ENCODE peak calls at places on chromosomes 16 and 17, in seven cellular contexts. P is left lung, C is heart right ventricle, B is neuronal stem cell, Y is IMR-90, G is Peyer's patch, J is vagina. V is an unnamed sample. For H3K4me1, the result is how much of the 10 kb centered on the place peaks cover.

GRCh38 chr16:24568392-24568791 is 29.0 kb downstream of the RBBP6 start:
- DNase-seq in B (no peak), P (no peak), C (no peak), Y (peak), J (no peak), G (no peak), V (no peak)

GRCh38 chr16:48525201-48526057 is 84.6 kb downstream of the N4BP1 start:
- DNase-seq in G (no peak), B (no peak), C (no peak), Y (no peak), J (no peak), P (peak), V (no peak)

GRCh38 chr17:58242171-58242784 is 3.9 kb downstream of the LPO start:
- DNase-seq in Y (no peak), J (no peak), G (no peak), P (no peak), C (no peak), B (no peak), V (no peak)

GRCh38 chr17:28363776-28364650 is 986 bp downstream of the SEBOX start:
- DNase-seq in J (no peak), Y (no peak), B (no peak), G (no peak), C (no peak), P (no peak), V (no peak)

GRCh38 chr16:8946544-8946943 is 17.2 kb downstream of the USP7 start:
- DNase-seq in Y (no peak), C (no peak), P (no peak), B (no peak), J (no peak), G (no peak), V (no peak)

GRCh38 chr16:4743217-4743897 is 9.0 kb downstream of the DNAAF8 start:
- DNase-seq in Y (no peak), G (no peak), B (no peak), J (no peak), P (no peak), C (no peak), V (no peak)

GRCh38 chr16:66928702-66929388 is 3.5 kb upstream of the RRAD start:
- DNase-seq in B (no peak), G (no peak), Y (peak), J (no peak), P (no peak), C (no peak), V (no peak)

GRCh38 chr16:69201291-69201690 is 14.3 kb downstream of the SNTB2 start:
- DNase-seq in P (no peak), J (no peak), G (no peak), B (no peak), C (no peak), Y (no peak), V (no peak)

GRCh38 chr16:26530584-26531289 is 536.0 kb upstream of the C16orf82 start:
- DNase-seq in C (no peak), Y (no peak), B (no peak), P (no peak), J (no peak), G (no peak), V (no peak)

GRCh38 chr17:6526362-6527152 is 29.8 kb downstream of the PITPNM3 start:
- DNase-seq in C (no peak), P (no peak), B (no peak), J (no peak), Y (peak), G (peak), V (no peak)

GRCh38 chr17:67477687-67478086 is 100.6 kb downstream of the PITPNC1 start:
- DNase-seq in B (no peak), Y (peak), J (no peak), G (peak), C (no peak), P (no peak), V (no peak)

GRCh38 chr16:20814761-20815160 is 8.4 kb downstream of the REXO5 start:
- DNase-seq in B (no peak), Y (peak), G (no peak), J (no peak), C (no peak), P (no peak), V (no peak)

GRCh38 chr16:81259916-81260315 is 21.4 kb downstream of the BCO1 start:
- DNase-seq in P (no peak), C (no peak), G (no peak), B (no peak), Y (no peak), J (no peak), V (no peak)

GRCh38 chr16:86680137-86680536 is 101.8 kb downstream of the FOXL1 start:
- DNase-seq in Y (peak), J (no peak), P (no peak), B (no peak), G (no peak), C (no peak), V (no peak)

GRCh38 chr17:75273968-75274708 is 3.1 kb upstream of the MIF4GD start:
- DNase-seq in C (no peak), G (no peak), Y (peak), P (no peak), B (no peak), J (no peak), V (no peak)

GRCh38 chr17:33990943-33991706 is 264.0 kb upstream of the CCL2 start:
- DNase-seq in Y (no peak), J (peak), C (no peak), P (no peak), B (no peak), G (no peak), V (no peak)

GRCh38 chr17:18963126-18964017 is 11.4 kb downstream of the SLC5A10 start:
- DNase-seq in G (no peak), J (no peak), Y (peak), P (no peak), C (no peak), B (no peak), V (peak)

GRCh38 chr16:35908942-35909341 is 2449.5 kb downstream of the TP53TG3F start:
- DNase-seq in B (no peak), G (no peak), C (no peak), Y (no peak), P (no peak), J (no peak), V (no peak)

GRCh38 chr16:61891460-61891859 is 144.8 kb downstream of the CDH8 start:
- DNase-seq in Y (no peak), C (no peak), G (no peak), P (no peak), B (no peak), J (no peak), V (no peak)

GRCh38 chr17:17824119-17824779 is 12.5 kb downstream of the SREBF1 start:
- DNase-seq in Y (no peak), P (no peak), G (no peak), J (no peak), C (no peak), B (no peak), V (no peak)

DNA sequence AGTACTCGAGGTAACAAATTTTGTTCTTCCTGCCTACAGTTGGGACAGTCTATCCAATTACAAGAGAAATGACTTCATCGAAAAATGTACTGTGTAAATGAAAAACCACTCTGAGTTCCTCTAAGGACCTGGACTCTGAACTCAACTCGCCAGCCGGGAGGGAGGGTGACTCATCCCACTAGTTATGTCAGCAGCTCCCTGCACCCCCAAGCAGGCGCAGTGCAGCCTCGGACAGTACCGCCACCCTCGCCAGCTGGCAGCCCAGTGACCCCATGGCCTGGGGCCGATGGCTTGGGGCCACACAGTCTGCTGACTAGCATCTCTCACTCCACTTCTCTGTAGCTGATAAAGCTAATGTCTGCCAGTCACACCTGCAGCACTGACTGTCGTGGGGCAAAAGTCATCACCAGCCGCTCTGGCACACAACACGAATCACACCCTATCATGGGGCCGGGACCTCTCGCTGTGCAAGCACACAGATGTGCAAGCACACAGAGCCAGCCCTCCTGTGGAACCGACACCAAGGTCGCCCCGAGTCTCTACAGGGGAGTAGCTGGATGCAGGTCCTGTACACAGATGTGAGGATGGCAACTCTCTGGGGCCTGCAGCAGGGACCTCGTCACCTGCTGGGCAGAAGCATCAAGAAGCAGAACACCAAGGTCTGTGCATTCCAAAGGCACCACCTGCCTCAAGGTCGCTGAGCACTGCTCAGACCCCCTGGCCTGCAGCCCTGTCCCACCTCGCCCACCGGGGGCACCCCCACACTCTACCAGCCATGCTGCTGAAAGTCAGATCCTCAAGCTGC is 5.7 kb downstream of the CSNK1D start:
- DNase-seq in Y (peak), J (peak), P (peak), B (no peak), G (peak), C (peak), V (peak)
- H3K4me1 ChIP-seq in Y (under half), J (half or more), P (half or more), B (under half), G (under half), C (half or more), V (half or more)

GRCh38 chr16:10951016-10951415 is 6.7 kb downstream of the CLEC16A start:
- DNase-seq in P (no peak), J (no peak), C (no peak), B (no peak), G (no peak), Y (peak), V (no peak)
- H3K4me1 ChIP-seq in P (under half), J (under half), C (under half), B (under half), G (under half), Y (under half), V (under half)

GRCh38 chr17:46118969-46119368 is 74.3 kb downstream of the KANSL1 start:
- DNase-seq in C (no peak), G (no peak), P (no peak), Y (no peak), B (no peak), J (no peak), V (no peak)

GRCh38 chr17:46120078-46120477 is 73.2 kb downstream of the KANSL1 start:
- DNase-seq in Y (no peak), B (no peak), P (no peak), C (no peak), J (no peak), G (no peak), V (no peak)

GRCh38 chr17:46117850-46118696 is 75.2 kb downstream of the KANSL1 start:
- DNase-seq in Y (no peak), G (no peak), C (no peak), P (no peak), J (no peak), B (no peak), V (no peak)

GRCh38 chr17:46117117-46117516 is 76.1 kb downstream of the KANSL1 start:
- DNase-seq in B (no peak), Y (no peak), G (no peak), J (no peak), P (no peak), C (no peak), V (no peak)

GRCh38 chr17:46115687-46116086 is 77.5 kb downstream of the KANSL1 start:
- DNase-seq in P (no peak), B (no peak), Y (peak), J (no peak), G (no peak), C (no peak), V (no peak)
- H3K4me1 ChIP-seq in P (under half), B (under half), Y (under half), J (half or more), G (under half), C (half or more), V (under half)

GRCh38 chr17:2061441-2061797 is 6.5 kb downstream of the HIC1 start:
- DNase-seq in J (no peak), G (no peak), P (no peak), Y (no peak), C (no peak), B (no peak), V (no peak)
- H3K4me1 ChIP-seq in J (half or more), G (half or more), P (under half), Y (half or more), C (half or more), B (under half), V (under half)

DNA sequence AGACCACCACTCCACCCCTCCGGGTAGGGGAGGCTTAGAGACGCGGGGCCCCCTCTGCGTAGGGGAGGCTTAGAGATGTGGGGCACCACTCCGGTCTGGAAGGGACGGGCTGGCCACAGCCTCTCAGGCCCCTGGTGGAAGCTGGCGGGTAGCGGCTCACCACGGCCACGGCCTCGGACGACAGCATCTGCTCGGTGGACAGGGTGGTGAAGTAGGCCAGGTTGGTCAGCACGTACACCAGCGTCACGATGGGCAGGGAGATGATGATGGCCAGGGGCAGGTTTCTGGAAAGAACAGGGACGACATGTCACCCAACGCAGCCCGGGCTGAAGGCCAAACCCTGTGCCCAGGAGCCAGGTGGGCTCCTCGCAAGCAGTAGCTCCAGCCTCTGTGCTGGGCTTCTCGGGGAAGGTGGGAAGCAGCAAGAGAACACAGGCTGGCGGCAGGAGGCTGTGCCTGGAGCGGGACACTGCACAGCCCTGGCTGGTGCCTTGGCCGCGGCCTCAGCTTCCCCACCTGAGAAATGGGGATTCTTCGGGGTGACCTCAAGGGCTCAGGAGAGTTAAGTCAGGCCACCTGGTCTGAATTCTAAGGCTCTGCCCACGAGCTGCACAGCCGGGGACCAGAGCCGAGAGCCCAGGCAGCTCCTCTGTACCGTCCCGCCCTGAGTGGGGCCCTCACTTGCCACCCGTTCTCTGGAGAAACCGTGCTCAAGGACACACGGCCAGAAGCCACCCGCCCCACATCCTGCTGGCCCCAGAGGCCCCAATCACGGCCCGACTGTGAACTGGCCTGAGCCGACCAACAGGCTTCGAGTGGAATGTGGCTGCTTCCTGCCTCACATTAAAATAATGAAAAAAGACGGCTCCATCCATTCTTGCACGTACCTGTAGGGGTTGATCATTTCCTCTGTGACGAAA is 29.5 kb downstream of the SLC7A5 start:
- DNase-seq in B (no peak), C (no peak), P (no peak), G (no peak), Y (no peak), J (no peak), V (no peak)
- H3K4me1 ChIP-seq in B (under half), C (under half), P (under half), G (under half), Y (under half), J (under half), V (under half)

DNA sequence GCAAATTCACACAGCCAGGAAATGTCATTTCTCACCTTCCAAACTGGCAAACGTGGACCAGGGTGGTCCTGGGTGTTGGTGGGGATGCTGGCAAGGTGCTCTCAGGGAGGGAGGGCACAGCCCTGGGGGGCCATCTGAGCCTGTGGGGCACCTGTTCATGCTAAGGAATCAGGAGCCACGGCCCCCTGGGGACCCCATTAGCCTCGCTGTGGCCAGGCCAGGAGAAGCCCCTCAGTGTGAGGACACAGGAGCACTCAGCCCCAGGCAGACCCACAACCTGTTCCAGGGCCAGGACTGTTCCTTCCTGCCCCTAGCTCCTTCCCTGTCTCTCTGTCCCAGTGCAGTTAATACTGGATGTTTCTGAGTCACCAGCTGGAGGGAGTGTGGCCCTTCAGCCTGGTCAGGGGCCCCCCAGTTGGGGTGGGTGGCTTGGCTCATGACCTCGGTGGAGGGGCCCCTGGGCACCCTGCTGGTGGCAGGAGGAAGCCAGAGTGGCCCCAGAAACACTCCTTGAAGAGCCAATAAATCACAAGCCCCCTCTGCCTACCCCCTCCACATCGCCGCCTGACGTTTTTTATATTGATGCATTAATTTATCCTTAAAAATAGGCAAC is 22.5 kb downstream of the ACTG1 start:
- DNase-seq in C (peak), P (no peak), B (no peak), J (no peak), G (no peak), Y (no peak), V (no peak)
- H3K4me1 ChIP-seq in C (under half), P (under half), B (under half), J (under half), G (under half), Y (under half), V (under half)

DNA sequence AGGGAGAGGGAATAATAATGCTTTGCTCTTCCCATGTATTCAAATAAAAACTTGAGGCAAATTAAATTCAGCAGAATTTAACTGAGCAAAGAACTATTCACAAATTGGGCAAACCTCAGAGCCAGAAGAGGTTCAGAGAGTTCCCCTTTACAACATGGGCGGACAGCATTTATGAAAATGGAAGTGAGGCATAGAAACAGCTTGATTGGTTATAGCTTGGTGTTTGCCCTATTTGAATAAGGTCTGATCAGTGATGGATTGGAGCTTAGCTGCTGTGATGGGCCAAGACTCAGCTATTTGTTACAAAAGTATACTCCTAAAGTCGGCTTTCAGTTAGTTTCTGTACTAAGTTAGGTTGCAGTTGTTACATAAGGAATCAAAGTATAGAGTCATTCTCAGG is 63.0 kb downstream of the TMEM100 start:
- DNase-seq in B (no peak), Y (no peak), G (no peak), C (no peak), J (no peak), P (no peak), V (no peak)
- H3K4me1 ChIP-seq in B (under half), Y (under half), G (under half), C (under half), J (under half), P (under half), V (under half)

V was measured in Caco-2.